ENCODE peak calls at places on chromosomes 2 and 18, in seven cellular contexts. One of them, this sample, is unnamed.

GRCh38 chr2:213995400-213996105 is 415.3 kb upstream of the VWC2L start:
- DNase-seq in cardiac muscle cell: no peak
- DNase-seq in fibroblast of pulmonary artery: peak
- DNase-seq in HCT116: peak
- DNase-seq in stimulated activated CD4-positive, alpha-beta T cell treated with anti-CD3 and anti-CD28 coated beads, TNF-alpha, amount 100 ng/mL, for 1 hour: no peak
- DNase-seq in spleen: no peak
- DNase-seq in GM12864: no peak
- DNase-seq in this sample: peak

GRCh38 chr2:177547772-177548171 is 155.2 kb downstream of the AGPS start:
- DNase-seq in cardiac muscle cell: no peak
- DNase-seq in fibroblast of pulmonary artery: no peak
- DNase-seq in HCT116: no peak
- DNase-seq in stimulated activated CD4-positive, alpha-beta T cell treated with anti-CD3 and anti-CD28 coated beads, TNF-alpha, amount 100 ng/mL, for 1 hour: no peak
- DNase-seq in spleen: no peak
- DNase-seq in GM12864: no peak
- DNase-seq in this sample: no peak

GRCh38 chr18:44238449-44238848 is 442.2 kb upstream of the SETBP1 start:
- DNase-seq in cardiac muscle cell: no peak
- DNase-seq in fibroblast of pulmonary artery: no peak
- DNase-seq in HCT116: no peak
- DNase-seq in stimulated activated CD4-positive, alpha-beta T cell treated with anti-CD3 and anti-CD28 coated beads, TNF-alpha, amount 100 ng/mL, for 1 hour: no peak
- DNase-seq in spleen: no peak
- DNase-seq in GM12864: no peak
- DNase-seq in this sample: no peak

GRCh38 chr2:31428001-31428418 is 13.5 kb upstream of the XDH start:
- DNase-seq in cardiac muscle cell: no peak
- DNase-seq in fibroblast of pulmonary artery: peak
- DNase-seq in HCT116: no peak
- DNase-seq in stimulated activated CD4-positive, alpha-beta T cell treated with anti-CD3 and anti-CD28 coated beads, TNF-alpha, amount 100 ng/mL, for 1 hour: no peak
- DNase-seq in spleen: no peak
- DNase-seq in GM12864: no peak
- DNase-seq in this sample: no peak

GRCh38 chr2:81206216-81206615 is 901.7 kb upstream of the LRRTM1 start:
- DNase-seq in cardiac muscle cell: no peak
- DNase-seq in fibroblast of pulmonary artery: no peak
- DNase-seq in HCT116: no peak
- DNase-seq in stimulated activated CD4-positive, alpha-beta T cell treated with anti-CD3 and anti-CD28 coated beads, TNF-alpha, amount 100 ng/mL, for 1 hour: no peak
- DNase-seq in spleen: no peak
- DNase-seq in GM12864: no peak
- DNase-seq in this sample: no peak

GRCh38 chr2:229669841-229670240 is 44.5 kb downstream of the DNER start:
- DNase-seq in cardiac muscle cell: no peak
- DNase-seq in fibroblast of pulmonary artery: no peak
- DNase-seq in HCT116: no peak
- DNase-seq in stimulated activated CD4-positive, alpha-beta T cell treated with anti-CD3 and anti-CD28 coated beads, TNF-alpha, amount 100 ng/mL, for 1 hour: no peak
- DNase-seq in spleen: no peak
- DNase-seq in GM12864: no peak
- DNase-seq in this sample: no peak

GRCh38 chr2:170739048-170739447 is 23.9 kb downstream of the SP5 start:
- DNase-seq in cardiac muscle cell: no peak
- DNase-seq in fibroblast of pulmonary artery: peak
- DNase-seq in HCT116: peak
- DNase-seq in stimulated activated CD4-positive, alpha-beta T cell treated with anti-CD3 and anti-CD28 coated beads, TNF-alpha, amount 100 ng/mL, for 1 hour: no peak
- DNase-seq in spleen: no peak
- DNase-seq in GM12864: no peak
- DNase-seq in this sample: no peak

GRCh38 chr2:9102861-9103662 is 99.6 kb upstream of the MBOAT2 start:
- DNase-seq in cardiac muscle cell: peak
- DNase-seq in fibroblast of pulmonary artery: no peak
- DNase-seq in HCT116: no peak
- DNase-seq in stimulated activated CD4-positive, alpha-beta T cell treated with anti-CD3 and anti-CD28 coated beads, TNF-alpha, amount 100 ng/mL, for 1 hour: no peak
- DNase-seq in spleen: no peak
- DNase-seq in GM12864: no peak
- DNase-seq in this sample: no peak

GRCh38 chr2:197293252-197294007 is 17.1 kb downstream of the ANKRD44 start:
- DNase-seq in cardiac muscle cell: no peak
- DNase-seq in fibroblast of pulmonary artery: peak
- DNase-seq in HCT116: no peak
- DNase-seq in stimulated activated CD4-positive, alpha-beta T cell treated with anti-CD3 and anti-CD28 coated beads, TNF-alpha, amount 100 ng/mL, for 1 hour: no peak
- DNase-seq in spleen: no peak
- DNase-seq in GM12864: no peak
- DNase-seq in this sample: no peak

GRCh38 chr2:26612522-26613240 is 28.5 kb downstream of the CIB4 start:
- DNase-seq in cardiac muscle cell: no peak
- DNase-seq in fibroblast of pulmonary artery: peak
- DNase-seq in HCT116: no peak
- DNase-seq in stimulated activated CD4-positive, alpha-beta T cell treated with anti-CD3 and anti-CD28 coated beads, TNF-alpha, amount 100 ng/mL, for 1 hour: no peak
- DNase-seq in spleen: peak
- DNase-seq in GM12864: no peak
- DNase-seq in this sample: no peak

GRCh38 chr18:79404567-79404910 is 8.8 kb downstream of the NFATC1 start:
- DNase-seq in cardiac muscle cell: no peak
- DNase-seq in fibroblast of pulmonary artery: no peak
- DNase-seq in HCT116: no peak
- DNase-seq in stimulated activated CD4-positive, alpha-beta T cell treated with anti-CD3 and anti-CD28 coated beads, TNF-alpha, amount 100 ng/mL, for 1 hour: no peak
- DNase-seq in spleen: peak
- DNase-seq in GM12864: no peak
- DNase-seq in this sample: no peak

GRCh38 chr2:33258387-33258786 is 218.1 kb upstream of the RASGRP3 start:
- DNase-seq in cardiac muscle cell: no peak
- DNase-seq in fibroblast of pulmonary artery: no peak
- DNase-seq in HCT116: no peak
- DNase-seq in stimulated activated CD4-positive, alpha-beta T cell treated with anti-CD3 and anti-CD28 coated beads, TNF-alpha, amount 100 ng/mL, for 1 hour: no peak
- DNase-seq in spleen: no peak
- DNase-seq in GM12864: no peak
- DNase-seq in this sample: no peak

GRCh38 chr18:2932247-2933181 is 80.4 kb downstream of the LPIN2 start:
- DNase-seq in cardiac muscle cell: peak
- DNase-seq in fibroblast of pulmonary artery: peak
- DNase-seq in HCT116: peak
- DNase-seq in stimulated activated CD4-positive, alpha-beta T cell treated with anti-CD3 and anti-CD28 coated beads, TNF-alpha, amount 100 ng/mL, for 1 hour: no peak
- DNase-seq in spleen: no peak
- DNase-seq in GM12864: peak
- DNase-seq in this sample: peak

GRCh38 chr2:9717886-9718451 is 87.2 kb upstream of the YWHAQ start:
- DNase-seq in cardiac muscle cell: no peak
- DNase-seq in fibroblast of pulmonary artery: no peak
- DNase-seq in HCT116: no peak
- DNase-seq in stimulated activated CD4-positive, alpha-beta T cell treated with anti-CD3 and anti-CD28 coated beads, TNF-alpha, amount 100 ng/mL, for 1 hour: no peak
- DNase-seq in spleen: no peak
- DNase-seq in GM12864: no peak
- DNase-seq in this sample: no peak

GRCh38 chr2:111670776-111671175 is 213.2 kb downstream of the ANAPC1 start:
- DNase-seq in cardiac muscle cell: no peak
- DNase-seq in fibroblast of pulmonary artery: no peak
- DNase-seq in HCT116: no peak
- DNase-seq in stimulated activated CD4-positive, alpha-beta T cell treated with anti-CD3 and anti-CD28 coated beads, TNF-alpha, amount 100 ng/mL, for 1 hour: no peak
- DNase-seq in spleen: no peak
- DNase-seq in GM12864: no peak
- DNase-seq in this sample: no peak

This sample was measured in glomerular endothelial cell.